ENCODE peak calls at places on chromosomes 3 and 15, in four cellular contexts. Z is endothelial cell, D is hepatocyte, F is B cell. O is an unnamed sample.

GRCh38 chr3:136186330-136186729 is 9.8 kb downstream of the MSL2 start:
- DNase-seq in Z (no peak), D (peak), F (peak), O (no peak)

GRCh38 chr3:105836533-105836932 is 32.3 kb downstream of the CBLB start:
- DNase-seq in Z (no peak), D (no peak), F (no peak), O (no peak)

GRCh38 chr15:52318729-52319500 is 23.3 kb upstream of the MYO5C start:
- DNase-seq in Z (no peak), D (no peak), F (no peak), O (no peak)

GRCh38 chr15:36156855-36157521 is 422.4 kb upstream of the CDIN1 start:
- DNase-seq in Z (no peak), D (no peak), F (no peak), O (no peak)

GRCh38 chr15:80902298-80902801 is 87.3 kb downstream of the MESD start:
- DNase-seq in Z (no peak), D (no peak), F (no peak), O (no peak)

GRCh38 chr3:161354554-161354953 is 16.8 kb downstream of the SPTSSB start:
- DNase-seq in Z (no peak), D (no peak), F (no peak), O (no peak)

GRCh38 chr3:122679467-122680291 is 960 bp upstream of the PARP14 start:
- DNase-seq in Z (peak), D (peak), F (peak), O (no peak)

GRCh38 chr3:78728406-78729145 is 1039.2 kb downstream of the ROBO1 start:
- DNase-seq in Z (no peak), D (peak), F (no peak), O (no peak)

GRCh38 chr15:68484696-68485400 is 52.9 kb upstream of the ITGA11 start:
- DNase-seq in Z (no peak), D (no peak), F (no peak), O (peak)

GRCh38 chr15:40891810-40892448 is 2.3 kb upstream of the VPS18 start:
- DNase-seq in Z (peak), D (peak), F (peak), O (no peak)

GRCh38 chr15:40893733-40894688 is at the start of gene VPS18:
- DNase-seq in Z (peak), D (peak), F (peak), O (peak)

GRCh38 chr15:40893019-40893723 is 1.1 kb upstream of the VPS18 start:
- DNase-seq in Z (no peak), D (no peak), F (no peak), O (no peak)

GRCh38 chr15:40892449-40893012 is 1.7 kb upstream of the VPS18 start:
- DNase-seq in Z (no peak), D (no peak), F (no peak), O (no peak)

DNA sequence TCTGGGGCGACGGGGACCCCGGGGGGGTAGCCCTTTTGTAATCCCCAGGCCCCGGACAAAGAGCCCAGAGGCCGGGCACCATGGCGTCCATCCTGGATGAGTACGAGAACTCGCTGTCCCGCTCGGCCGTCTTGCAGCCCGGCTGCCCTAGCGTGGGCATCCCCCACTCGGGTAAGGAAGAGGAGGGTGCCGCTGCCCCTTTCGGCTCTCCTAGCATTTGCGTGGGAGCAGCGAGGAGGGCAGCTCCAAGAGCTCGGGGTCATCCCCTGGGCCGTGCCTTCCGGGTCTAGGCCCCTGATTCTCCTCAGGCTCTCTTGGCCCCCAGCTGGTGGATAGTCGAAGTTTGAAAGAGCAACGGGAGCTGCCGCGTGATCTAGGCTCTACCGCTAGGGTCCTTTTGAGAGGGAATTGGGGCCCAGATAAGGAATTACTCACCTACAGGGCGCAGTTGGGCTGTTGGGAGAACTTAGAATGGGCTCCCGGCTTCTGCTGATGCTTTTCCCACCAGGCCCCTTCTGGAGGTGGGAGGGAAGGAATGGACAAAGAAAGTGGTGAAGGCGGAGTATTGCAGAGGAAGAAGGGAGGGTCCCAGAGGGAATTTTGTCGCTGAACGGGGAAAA is 549 bp downstream of the VPS18 start:
- DNase-seq in Z (peak), D (peak), F (peak), O (no peak)
- TF ChIP-seq CTCF in Z (no peak), D (peak), F (peak), O (no peak)

GRCh38 chr15:77629070-77630030 is 3.4 kb downstream of the LINGO1 start:
- DNase-seq in Z (no peak), D (no peak), F (no peak), O (no peak)

GRCh38 chr15:77632760-77633133 is at the start of gene LINGO1:
- DNase-seq in Z (no peak), D (peak), F (no peak), O (no peak)

GRCh38 chr15:77631790-77632551 is 741 bp downstream of the LINGO1 start:
- DNase-seq in Z (peak), D (peak), F (no peak), O (no peak)

GRCh38 chr15:77630064-77630463 is 2.6 kb downstream of the LINGO1 start:
- DNase-seq in Z (no peak), D (no peak), F (no peak), O (no peak)

GRCh38 chr15:77630956-77631789 is 1.5 kb downstream of the LINGO1 start:
- DNase-seq in Z (peak), D (no peak), F (no peak), O (no peak)
- TF ChIP-seq CTCF in Z (no peak), D (peak), F (no peak), O (no peak)

GRCh38 chr3:197256104-197256503 is 42.3 kb downstream of the DLG1 start:
- DNase-seq in Z (no peak), D (no peak), F (no peak), O (no peak)
- TF ChIP-seq CTCF in Z (no peak), D (no peak), F (no peak), O (no peak)

DNA sequence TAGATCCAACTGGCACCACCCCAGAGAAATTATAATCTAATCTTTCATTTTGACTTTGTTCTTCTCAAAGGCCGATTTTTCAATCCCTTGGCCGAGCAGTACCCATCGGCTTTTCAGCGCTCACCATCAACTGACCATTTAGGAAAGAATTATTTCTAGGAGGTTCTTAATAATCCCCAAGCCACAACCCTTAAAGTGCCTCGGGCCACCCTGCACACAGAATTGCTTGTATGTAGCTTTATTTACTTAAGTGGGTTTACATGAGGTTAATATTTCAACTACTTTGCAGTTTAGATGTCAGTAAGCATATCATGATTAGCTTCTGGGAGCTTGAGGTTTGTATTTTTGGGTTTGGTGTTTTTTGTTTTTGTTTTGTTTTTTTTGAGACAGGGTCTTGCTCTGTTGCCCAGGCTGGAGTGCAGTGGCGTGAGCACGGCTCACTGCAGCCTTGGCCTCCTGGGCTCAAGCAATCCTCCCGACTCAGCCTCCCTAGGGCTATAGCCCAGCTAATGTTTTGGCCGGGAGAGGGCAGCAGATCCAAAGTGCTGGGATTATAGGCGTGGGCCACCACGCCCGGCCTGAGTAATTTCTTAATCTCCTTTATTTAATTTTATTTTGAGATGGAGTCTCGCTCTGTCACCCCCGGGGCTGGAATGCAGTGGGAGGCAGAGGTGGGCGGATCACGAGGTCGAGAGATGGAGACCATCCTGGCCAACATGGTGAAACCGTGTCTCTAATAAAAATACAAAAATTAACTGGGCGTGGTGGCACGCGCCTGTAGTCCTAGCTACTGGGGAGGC is 801 bp upstream of the CDAN1 start:
- DNase-seq in Z (no peak), D (no peak), F (no peak), O (no peak)
- TF ChIP-seq CTCF in Z (no peak), D (no peak), F (no peak), O (no peak)

GRCh38 chr15:42582569-42583235 is 7.3 kb downstream of the STARD9 start:
- DNase-seq in Z (no peak), D (no peak), F (no peak), O (no peak)
- TF ChIP-seq CTCF in Z (no peak), D (no peak), F (no peak), O (no peak)

DNA sequence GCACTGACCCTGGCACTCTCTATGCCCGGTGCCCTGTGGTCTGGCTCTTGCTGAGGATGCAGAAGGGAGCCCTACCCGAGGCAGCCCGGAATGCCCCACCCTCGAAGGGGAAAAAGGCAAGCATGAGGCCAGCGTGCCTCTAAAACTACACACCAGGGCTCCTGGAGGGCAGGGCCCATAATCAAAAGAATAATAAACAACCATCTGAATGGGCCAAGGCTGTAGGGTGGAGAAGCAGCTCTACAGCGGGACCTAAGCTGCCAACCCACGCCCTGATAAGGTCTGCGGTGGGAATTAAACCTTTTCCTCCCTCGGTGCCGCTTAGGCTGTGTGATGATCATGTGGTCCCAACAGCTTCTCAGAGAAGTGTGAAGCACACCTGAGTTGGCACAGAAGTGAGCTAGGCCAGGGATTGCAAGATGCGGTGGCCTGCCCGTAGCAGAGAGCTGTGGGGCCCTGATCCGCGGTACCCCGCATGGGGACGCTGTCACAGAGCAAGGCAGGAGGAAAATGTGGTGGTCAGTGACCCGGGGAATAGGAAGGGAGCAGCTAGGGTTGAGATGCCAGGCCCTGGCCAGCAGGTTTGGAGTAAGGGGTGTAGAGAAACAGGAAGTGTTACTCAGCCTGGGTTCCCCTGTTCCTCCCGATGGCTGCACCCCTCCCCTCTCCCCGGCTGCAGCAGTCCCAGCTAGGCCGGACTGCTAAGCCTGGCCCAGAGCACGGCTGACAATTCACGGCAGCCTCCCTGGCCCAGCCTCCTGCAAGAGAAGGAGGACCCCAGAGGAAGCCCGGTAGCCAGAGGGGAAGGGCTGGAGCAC is 1.1 kb upstream of the C15orf62 start:
- DNase-seq in Z (no peak), D (no peak), F (no peak), O (peak)
- TF ChIP-seq CTCF in Z (no peak), D (no peak), F (no peak), O (no peak)

GRCh38 chr15:87623832-87624231 is 632.7 kb downstream of the NTRK3 start:
- DNase-seq in Z (peak), D (no peak), F (no peak), O (no peak)
- TF ChIP-seq CTCF in Z (peak), D (no peak), F (no peak), O (no peak)

GRCh38 chr3:61134532-61134931 is 116.7 kb downstream of the FHIT start:
- DNase-seq in Z (no peak), D (no peak), F (no peak), O (no peak)
- TF ChIP-seq CTCF in Z (no peak), D (no peak), F (no peak), O (no peak)

GRCh38 chr3:11541321-11542303 is 102.1 kb downstream of the VGLL4 start:
- DNase-seq in Z (no peak), D (no peak), F (no peak), O (no peak)

GRCh38 chr3:11536936-11537612 is 106.6 kb downstream of the VGLL4 start:
- DNase-seq in Z (no peak), D (no peak), F (no peak), O (no peak)

GRCh38 chr3:11538581-11538980 is 105.1 kb downstream of the VGLL4 start:
- DNase-seq in Z (no peak), D (no peak), F (no peak), O (no peak)

GRCh38 chr3:11539218-11539617 is 104.5 kb downstream of the VGLL4 start:
- DNase-seq in Z (no peak), D (no peak), F (no peak), O (no peak)

DNA sequence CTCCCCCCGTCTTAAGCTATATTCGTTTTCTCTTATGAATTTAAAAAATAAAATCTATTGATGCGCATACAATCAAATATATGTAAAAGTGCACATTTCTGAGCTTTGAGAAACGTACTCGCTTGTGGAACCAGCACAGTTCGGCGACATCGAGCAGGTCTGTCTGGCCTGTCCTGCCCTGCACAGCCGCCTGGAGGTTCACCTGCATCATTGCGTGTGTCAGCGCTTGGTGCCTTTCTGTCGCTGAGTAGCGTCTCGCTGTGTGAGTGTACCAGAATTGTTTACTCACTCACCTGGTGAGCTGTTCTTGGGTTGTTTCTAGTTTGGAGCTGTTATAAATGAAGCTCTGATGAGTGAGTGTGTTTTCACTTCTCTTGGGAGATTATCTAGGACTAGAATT is 104.0 kb downstream of the VGLL4 start:
- DNase-seq in Z (no peak), D (peak), F (no peak), O (no peak)
- TF ChIP-seq CTCF in Z (no peak), D (no peak), F (no peak), O (no peak)

DNA sequence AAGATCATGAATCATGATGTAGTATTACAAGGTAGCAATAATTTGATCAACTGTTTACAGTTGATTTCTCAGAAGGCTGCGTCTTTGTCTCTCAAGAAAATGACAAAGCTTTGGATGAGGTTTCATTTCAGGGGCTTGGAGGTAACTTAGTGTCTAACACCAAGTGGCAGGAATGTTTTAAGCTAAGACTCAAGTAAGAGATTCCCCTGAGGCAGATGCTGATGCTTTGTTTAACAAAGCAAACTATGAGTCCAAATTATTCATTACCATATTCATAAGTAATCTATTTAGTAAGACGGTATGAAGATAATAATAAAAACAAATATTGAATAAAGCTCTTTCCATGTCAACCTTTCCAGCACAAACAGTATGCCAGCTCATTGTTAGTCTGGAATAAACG is 247.9 kb downstream of the NSUN3 start:
- DNase-seq in Z (no peak), D (no peak), F (no peak), O (no peak)
- TF ChIP-seq CTCF in Z (no peak), D (no peak), F (no peak), O (no peak)